ENCODE peak calls at places on chromosomes 13 and 19, in five cellular contexts. M, W, V, B and P are unnamed samples.

GRCh38 chr13:44160549-44161278 is 212.9 kb upstream of the SERP2 start:
- DNase-seq in B (no peak), W (no peak), M (no peak), V (no peak), P (no peak)

GRCh38 chr19:4866595-4867424 is 657 bp downstream of the PLIN3 start:
- DNase-seq in V (peak), M (no peak), W (peak), B (no peak), P (peak)

GRCh38 chr13:93116809-93117208 is 109.8 kb upstream of the GPC6 start:
- DNase-seq in W (no peak), V (no peak), B (no peak), M (peak), P (no peak)

GRCh38 chr19:10295305-10295846 is 5.6 kb downstream of the ICAM5 start:
- DNase-seq in M (peak), V (no peak), B (no peak), W (no peak), P (peak)

GRCh38 chr13:44734204-44734707 is 158.1 kb upstream of the TSC22D1 start:
- DNase-seq in V (peak), W (no peak), B (no peak), M (no peak), P (peak)

GRCh38 chr19:30336290-30336689 is 35.9 kb upstream of the ZNF536 start:
- DNase-seq in W (no peak), M (no peak), V (no peak), B (no peak), P (no peak)

GRCh38 chr13:113646921-113647340 is 11.1 kb downstream of the ATP4B start:
- DNase-seq in V (no peak), W (no peak), B (no peak), M (no peak), P (no peak)

GRCh38 chr19:46821512-46822359 is 28.9 kb downstream of the AP2S1 start:
- DNase-seq in V (no peak), M (no peak), B (peak), W (no peak), P (no peak)

GRCh38 chr13:67143544-67144115 is 86.5 kb downstream of the PCDH9 start:
- DNase-seq in B (no peak), V (peak), M (no peak), W (no peak), P (no peak)